ENCODE peak calls at places on chromosome 1, in six cellular contexts. One of them, this sample, is unnamed.

GRCh38 chr1:91650764-91651163 is 150.1 kb downstream of the CDC7 start:
- DNase-seq in hepatocyte: peak
- DNase-seq in T-helper 9 cell: no peak
- DNase-seq in GM20000: no peak
- DNase-seq in skeletal muscle cell: peak
- DNase-seq in H7: no peak
- DNase-seq in this sample: no peak

GRCh38 chr1:230517786-230518185 is 91.7 kb upstream of the PGBD5 start:
- DNase-seq in hepatocyte: no peak
- DNase-seq in H7: no peak
- DNase-seq in GM20000: no peak
- DNase-seq in skeletal muscle cell: no peak
- DNase-seq in T-helper 9 cell: no peak
- DNase-seq in this sample: peak

GRCh38 chr1:67350783-67351182 is 43.1 kb downstream of the IL12RB2 start:
- DNase-seq in skeletal muscle cell: no peak
- DNase-seq in hepatocyte: no peak
- DNase-seq in GM20000: no peak
- DNase-seq in H7: no peak
- DNase-seq in T-helper 9 cell: no peak
- DNase-seq in this sample: no peak

GRCh38 chr1:229675396-229675795 is 49.3 kb downstream of the URB2 start:
- DNase-seq in H7: no peak
- DNase-seq in hepatocyte: no peak
- DNase-seq in skeletal muscle cell: no peak
- DNase-seq in T-helper 9 cell: no peak
- DNase-seq in GM20000: no peak
- DNase-seq in this sample: no peak

GRCh38 chr1:110916669-110917306 is 43.8 kb downstream of the CD53 start:
- DNase-seq in hepatocyte: peak
- DNase-seq in skeletal muscle cell: no peak
- DNase-seq in T-helper 9 cell: no peak
- DNase-seq in GM20000: peak
- DNase-seq in H7: no peak
- DNase-seq in this sample: no peak

GRCh38 chr1:65503427-65503826 is 83.0 kb downstream of the LEPR start:
- DNase-seq in H7: no peak
- DNase-seq in GM20000: no peak
- DNase-seq in T-helper 9 cell: no peak
- DNase-seq in skeletal muscle cell: no peak
- DNase-seq in hepatocyte: no peak
- DNase-seq in this sample: no peak

GRCh38 chr1:90561384-90561783 is 155.7 kb downstream of the BARHL2 start:
- DNase-seq in skeletal muscle cell: no peak
- DNase-seq in T-helper 9 cell: no peak
- DNase-seq in H7: peak
- DNase-seq in GM20000: no peak
- DNase-seq in hepatocyte: no peak
- DNase-seq in this sample: peak

GRCh38 chr1:224637510-224637909 is 21.4 kb downstream of the CNIH3 start:
- DNase-seq in hepatocyte: no peak
- DNase-seq in skeletal muscle cell: peak
- DNase-seq in GM20000: no peak
- DNase-seq in T-helper 9 cell: no peak
- DNase-seq in H7: no peak
- DNase-seq in this sample: no peak

GRCh38 chr1:50348449-50349241 is 74.6 kb downstream of the DMRTA2 start:
- DNase-seq in hepatocyte: peak
- DNase-seq in H7: peak
- DNase-seq in GM20000: peak
- DNase-seq in skeletal muscle cell: peak
- DNase-seq in T-helper 9 cell: peak
- DNase-seq in this sample: peak